ENCODE peak calls at places on chromosomes 2 and 18, in eight cellular contexts. R, Y, P, S, L, O, H and X are unnamed samples.

GRCh38 chr2:224723606-224724217 is 7.5 kb upstream of the CCDC195 start:
- DNase-seq in R (no peak), Y (no peak), P (no peak), S (peak; percentile 84), L (no peak), O (no peak), H (peak; percentile 2), X (no peak)

GRCh38 chr2:98390571-98391476 is 44.6 kb downstream of the CNGA3 start:
- DNase-seq in R (no peak), Y (no peak), P (no peak), S (no peak), L (no peak), O (no peak), H (no peak), X (no peak)

GRCh38 chr2:53724511-53724910 is 43.1 kb upstream of the CHAC2 start:
- DNase-seq in R (no peak), Y (no peak), P (no peak), S (peak; percentile 85), L (no peak), O (no peak), H (peak; percentile 61), X (no peak)

GRCh38 chr2:156229724-156230362 is 102.7 kb downstream of the NR4A2 start:
- DNase-seq in R (no peak), Y (no peak), P (no peak), S (peak; percentile 17), L (no peak), O (no peak), H (no peak), X (no peak)

GRCh38 chr2:36373149-36373880 is 17.7 kb downstream of the CRIM1 start:
- DNase-seq in R (no peak), Y (no peak), P (no peak), S (peak; percentile 87), L (no peak), O (no peak), H (peak; percentile 87), X (no peak)

GRCh38 chr2:183033951-183034350 is 4.3 kb downstream of the NCKAP1 start:
- DNase-seq in R (no peak), Y (no peak), P (no peak), S (no peak), L (no peak), O (no peak), H (no peak), X (no peak)

GRCh38 chr2:55885129-55885943 is 38.2 kb downstream of the EFEMP1 start:
- DNase-seq in R (no peak), Y (no peak), P (no peak), S (peak; percentile 100), L (peak; percentile 12), O (peak; percentile 18), H (peak; percentile 96), X (peak; percentile 75)

GRCh38 chr2:109318150-109318948 is 189.3 kb downstream of the SH3RF3 start:
- DNase-seq in R (peak; percentile 87), Y (no peak), P (peak; percentile 24), S (peak; percentile 94), L (no peak), O (no peak), H (peak; percentile 94), X (peak; percentile 69)

GRCh38 chr2:64988420-64989125 is 626 bp upstream of the SLC1A4 start:
- DNase-seq in R (peak; percentile 87), Y (peak; percentile 84), P (peak; percentile 77), S (peak; percentile 92), L (peak; percentile 90), O (peak; percentile 85), H (peak; percentile 87), X (peak; percentile 72)

GRCh38 chr2:23545811-23546210 is 160.8 kb downstream of the KLHL29 start:
- DNase-seq in R (no peak), Y (no peak), P (no peak), S (no peak), L (no peak), O (peak; percentile 43), H (no peak), X (no peak)

DNA sequence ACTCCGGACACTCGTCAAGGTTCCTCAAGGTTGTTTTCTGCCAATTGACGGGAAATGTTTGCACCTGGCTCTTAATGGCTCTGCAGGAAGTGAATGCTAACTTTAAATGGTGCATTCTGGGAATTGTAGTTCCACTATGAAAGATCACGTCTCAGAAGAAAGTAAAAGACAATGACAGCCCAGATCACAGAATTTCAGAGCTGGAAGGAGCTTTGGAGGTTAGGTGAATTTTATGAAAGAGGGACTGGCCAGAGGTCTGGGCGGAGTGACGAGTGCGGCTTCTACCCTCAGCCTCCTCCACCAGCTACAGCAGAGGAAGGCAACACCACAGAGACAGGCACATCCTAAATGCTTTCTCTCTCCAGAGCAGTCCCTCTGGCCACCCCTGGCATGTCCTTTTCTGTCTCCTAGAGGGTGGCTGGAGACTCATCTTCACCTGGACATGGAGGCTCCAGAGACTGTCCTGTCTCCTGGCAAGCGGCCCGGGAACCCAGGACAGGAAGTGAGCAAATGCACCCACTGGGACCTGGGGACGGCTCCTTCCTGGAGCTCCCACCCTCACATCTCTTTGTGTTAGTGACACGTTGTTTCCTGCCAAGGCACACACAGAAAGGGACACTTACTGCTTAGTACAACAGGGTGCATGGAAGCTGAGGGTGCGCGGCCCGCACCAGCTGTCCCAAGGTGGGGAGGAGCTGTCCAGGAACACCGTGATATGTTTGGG is 19.4 kb downstream of the THAP4 start:
- DNase-seq in R (peak; percentile 69), Y (no peak), P (peak; percentile 30), S (no peak), L (no peak), O (peak; percentile 78), H (peak; percentile 11), X (no peak)
- H3K4me3 ChIP-seq in R (no peak overlapping the region), Y (peak overlapping the region; percentile 56), P (peak overlapping the region; percentile 11), S (no peak overlapping the region), L (no peak overlapping the region), O (peak overlapping the region; percentile 33), H (no peak overlapping the region), X (no peak overlapping the region)

GRCh38 chr2:81007104-81007503 is 702.6 kb upstream of the LRRTM1 start:
- DNase-seq in R (no peak), Y (no peak), P (no peak), S (no peak), L (no peak), O (no peak), H (no peak), X (no peak)
- TF ChIP-seq CTCF in R (no peak), Y (no peak), P (peak; percentile 28), S (no peak), L (no peak), O (no peak), H (no peak), X (no peak)

DNA sequence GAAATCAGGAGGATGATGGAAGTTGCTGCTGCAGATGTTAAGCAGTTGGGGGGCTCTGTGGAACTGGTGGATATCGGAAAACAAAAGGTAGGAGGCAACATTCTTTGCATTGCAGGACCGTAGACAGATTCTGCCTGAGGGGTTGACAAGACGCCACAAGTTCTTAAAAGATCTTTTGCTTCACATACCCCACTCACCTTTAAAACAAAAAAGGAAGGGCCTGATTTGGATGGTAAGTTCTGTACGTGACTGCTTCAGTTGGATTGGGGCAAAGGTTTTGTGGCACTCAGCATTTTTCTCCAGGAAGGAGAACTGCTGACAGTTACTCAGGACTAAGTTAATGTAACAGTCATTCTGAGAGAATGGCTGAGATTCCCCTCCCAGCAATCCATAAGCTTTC is 5.2 kb downstream of the CNDP2 start:
- DNase-seq in R (no peak), Y (no peak), P (no peak), S (no peak), L (no peak), O (no peak), H (no peak), X (no peak)
- H3K4me3 ChIP-seq in R (no peak overlapping the region), Y (peak overlapping the region; percentile 73), P (no peak overlapping the region), S (no peak overlapping the region), L (no peak overlapping the region), O (peak overlapping the region; percentile 42), H (no peak overlapping the region), X (no peak overlapping the region)

GRCh38 chr18:47594063-47594462 is 336.4 kb downstream of the SMAD2 start:
- DNase-seq in R (no peak), Y (no peak), P (peak; percentile 81), S (no peak), L (no peak), O (no peak), H (no peak), X (no peak)

GRCh38 chr18:47591429-47591828 is 339.0 kb downstream of the SMAD2 start:
- DNase-seq in R (no peak), Y (no peak), P (no peak), S (no peak), L (no peak), O (no peak), H (no peak), X (no peak)

GRCh38 chr18:47595816-47596501 is 334.5 kb downstream of the SMAD2 start:
- DNase-seq in R (no peak), Y (peak; percentile 8), P (peak; percentile 28), S (no peak), L (peak; percentile 35), O (no peak), H (no peak), X (no peak)

GRCh38 chr18:47594621-47595086 is 335.8 kb downstream of the SMAD2 start:
- DNase-seq in R (peak; percentile 64), Y (no peak), P (no peak), S (no peak), L (no peak), O (no peak), H (no peak), X (no peak)
- TF ChIP-seq CTCF in R (no peak), Y (no peak), P (no peak), S (no peak), L (no peak), O (no peak), H (no peak), X (no peak)

DNA sequence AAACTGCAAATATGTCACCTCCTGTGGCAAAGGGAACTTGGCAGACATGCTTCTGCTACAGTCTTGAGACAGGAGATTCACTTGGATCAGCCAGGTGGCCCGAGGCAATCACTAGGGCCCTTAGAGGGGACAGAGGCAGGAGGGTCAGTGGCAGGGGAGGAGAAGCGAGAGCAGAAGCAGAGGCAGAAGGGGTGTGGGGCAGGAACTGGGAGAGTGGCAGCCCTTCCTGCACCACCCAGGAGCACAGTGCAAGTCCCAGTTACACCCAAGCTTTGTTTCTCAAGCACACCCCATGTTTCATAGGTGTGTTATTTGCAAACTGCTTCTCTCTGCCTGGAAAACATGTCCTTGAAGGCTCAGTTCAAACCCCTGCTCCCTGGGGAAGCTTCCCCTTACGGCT is 309.7 kb upstream of the MYT1L start:
- DNase-seq in R (no peak), Y (no peak), P (no peak), S (no peak), L (no peak), O (no peak), H (no peak), X (no peak)
- H3K4me3 ChIP-seq in R (no peak overlapping the region), Y (no peak overlapping the region), P (no peak overlapping the region), S (no peak overlapping the region), L (no peak overlapping the region), O (no peak overlapping the region), H (no peak overlapping the region), X (no peak overlapping the region)